ENCODE peak calls at places on chromosomes 11 and 22, in nine cellular contexts. One of them, this sample, is unnamed. For H3K27me3, the result is how much of the 10 kb centered on the place peaks cover.

GRCh38 chr11:16981651-16982194 is 32.5 kb downstream of the PLEKHA7 start:
- DNase-seq in transverse colon: no peak
- DNase-seq in Peyer's patch: no peak
- DNase-seq in fibroblast of lung: peak
- DNase-seq in cardiac muscle cell: no peak
- DNase-seq in HCT116: peak
- DNase-seq in sigmoid colon: no peak
- DNase-seq in right lobe of liver: no peak
- DNase-seq in stomach: peak
- DNase-seq in this sample: peak

GRCh38 chr11:119155733-119156492 is 7.1 kb downstream of the ABCG4 start:
- DNase-seq in transverse colon: peak
- DNase-seq in fibroblast of lung: no peak
- DNase-seq in right lobe of liver: no peak
- DNase-seq in stomach: no peak
- DNase-seq in cardiac muscle cell: no peak
- DNase-seq in sigmoid colon: no peak
- DNase-seq in HCT116: peak
- DNase-seq in Peyer's patch: no peak
- DNase-seq in this sample: no peak

GRCh38 chr11:57323503-57324153 is 1.1 kb downstream of the TNKS1BP1 start:
- DNase-seq in sigmoid colon: no peak
- DNase-seq in cardiac muscle cell: no peak
- DNase-seq in HCT116: no peak
- DNase-seq in fibroblast of lung: peak
- DNase-seq in stomach: no peak
- DNase-seq in Peyer's patch: no peak
- DNase-seq in transverse colon: no peak
- DNase-seq in right lobe of liver: no peak
- DNase-seq in this sample: no peak

GRCh38 chr11:84780689-84781293 is 846.4 kb downstream of the DLG2 start:
- DNase-seq in cardiac muscle cell: peak
- DNase-seq in right lobe of liver: no peak
- DNase-seq in transverse colon: no peak
- DNase-seq in fibroblast of lung: peak
- DNase-seq in stomach: no peak
- DNase-seq in sigmoid colon: no peak
- DNase-seq in HCT116: peak
- DNase-seq in Peyer's patch: no peak
- DNase-seq in this sample: no peak

GRCh38 chr11:1888811-1889526 is 2.7 kb downstream of the PRR33 start:
- DNase-seq in cardiac muscle cell: no peak
- DNase-seq in fibroblast of lung: no peak
- DNase-seq in Peyer's patch: peak
- DNase-seq in sigmoid colon: no peak
- DNase-seq in HCT116: no peak
- DNase-seq in right lobe of liver: no peak
- DNase-seq in stomach: peak
- DNase-seq in transverse colon: peak
- DNase-seq in this sample: no peak

GRCh38 chr22:50583294-50583865 is 731 bp upstream of the CHKB start:
- DNase-seq in stomach: no peak
- DNase-seq in HCT116: no peak
- DNase-seq in transverse colon: no peak
- DNase-seq in right lobe of liver: no peak
- DNase-seq in Peyer's patch: no peak
- DNase-seq in sigmoid colon: no peak
- DNase-seq in cardiac muscle cell: no peak
- DNase-seq in fibroblast of lung: no peak
- DNase-seq in this sample: no peak

GRCh38 chr22:43883012-43883661 is 8.7 kb downstream of the PNPLA5 start:
- DNase-seq in stomach: peak
- DNase-seq in transverse colon: peak
- DNase-seq in cardiac muscle cell: peak
- DNase-seq in HCT116: peak
- DNase-seq in sigmoid colon: peak
- DNase-seq in Peyer's patch: peak
- DNase-seq in right lobe of liver: peak
- DNase-seq in fibroblast of lung: peak
- DNase-seq in this sample: no peak

GRCh38 chr11:10938650-10939387 is 81.0 kb upstream of the ZBED5 start:
- DNase-seq in sigmoid colon: no peak
- DNase-seq in cardiac muscle cell: no peak
- DNase-seq in stomach: no peak
- DNase-seq in Peyer's patch: no peak
- DNase-seq in transverse colon: no peak
- DNase-seq in HCT116: no peak
- DNase-seq in right lobe of liver: no peak
- DNase-seq in fibroblast of lung: no peak
- DNase-seq in this sample: no peak

GRCh38 chr11:8273281-8273680 is 9.6 kb upstream of the LMO1 start:
- DNase-seq in fibroblast of lung: peak
- DNase-seq in right lobe of liver: no peak
- DNase-seq in cardiac muscle cell: no peak
- DNase-seq in transverse colon: no peak
- DNase-seq in sigmoid colon: no peak
- DNase-seq in HCT116: no peak
- DNase-seq in stomach: no peak
- DNase-seq in Peyer's patch: no peak
- DNase-seq in this sample: no peak

GRCh38 chr11:95886462-95886861 is 37.4 kb downstream of the MTMR2 start:
- DNase-seq in sigmoid colon: no peak
- DNase-seq in right lobe of liver: no peak
- DNase-seq in stomach: no peak
- DNase-seq in transverse colon: no peak
- DNase-seq in fibroblast of lung: no peak
- DNase-seq in HCT116: no peak
- DNase-seq in cardiac muscle cell: no peak
- DNase-seq in Peyer's patch: no peak
- DNase-seq in this sample: no peak

DNA sequence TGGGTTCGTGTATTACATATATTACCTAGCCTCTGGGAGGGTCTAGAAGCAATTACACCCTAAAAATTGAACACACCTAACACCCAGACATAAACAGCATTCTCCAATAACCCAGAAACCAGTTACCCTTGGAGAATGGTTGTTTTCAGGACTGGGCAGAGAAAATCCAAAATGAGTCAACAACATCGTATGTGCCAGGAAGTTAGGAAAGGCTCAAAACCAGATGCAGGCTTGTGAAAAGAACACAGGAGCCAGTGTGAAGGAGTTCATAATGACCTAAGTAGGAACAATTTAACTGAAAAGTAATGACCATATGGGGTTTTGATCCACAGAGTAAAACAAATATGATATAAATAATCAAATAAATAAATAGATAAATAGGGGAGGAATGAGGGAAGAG is 5.1 kb upstream of the CLPB start:
- DNase-seq in transverse colon: no peak
- DNase-seq in right lobe of liver: no peak
- DNase-seq in cardiac muscle cell: no peak
- DNase-seq in fibroblast of lung: peak
- DNase-seq in Peyer's patch: no peak
- DNase-seq in sigmoid colon: no peak
- DNase-seq in HCT116: no peak
- DNase-seq in stomach: no peak
- DNase-seq in this sample: no peak
- H3K4me3 ChIP-seq in transverse colon: no peak
- H3K4me3 ChIP-seq in right lobe of liver: no peak
- H3K4me3 ChIP-seq in cardiac muscle cell: no peak
- H3K4me3 ChIP-seq in fibroblast of lung: no peak
- H3K4me3 ChIP-seq in Peyer's patch: no peak
- H3K4me3 ChIP-seq in sigmoid colon: no peak
- H3K4me3 ChIP-seq in HCT116: no peak
- H3K4me3 ChIP-seq in stomach: no peak
- H3K4me3 ChIP-seq in this sample: no peak

DNA sequence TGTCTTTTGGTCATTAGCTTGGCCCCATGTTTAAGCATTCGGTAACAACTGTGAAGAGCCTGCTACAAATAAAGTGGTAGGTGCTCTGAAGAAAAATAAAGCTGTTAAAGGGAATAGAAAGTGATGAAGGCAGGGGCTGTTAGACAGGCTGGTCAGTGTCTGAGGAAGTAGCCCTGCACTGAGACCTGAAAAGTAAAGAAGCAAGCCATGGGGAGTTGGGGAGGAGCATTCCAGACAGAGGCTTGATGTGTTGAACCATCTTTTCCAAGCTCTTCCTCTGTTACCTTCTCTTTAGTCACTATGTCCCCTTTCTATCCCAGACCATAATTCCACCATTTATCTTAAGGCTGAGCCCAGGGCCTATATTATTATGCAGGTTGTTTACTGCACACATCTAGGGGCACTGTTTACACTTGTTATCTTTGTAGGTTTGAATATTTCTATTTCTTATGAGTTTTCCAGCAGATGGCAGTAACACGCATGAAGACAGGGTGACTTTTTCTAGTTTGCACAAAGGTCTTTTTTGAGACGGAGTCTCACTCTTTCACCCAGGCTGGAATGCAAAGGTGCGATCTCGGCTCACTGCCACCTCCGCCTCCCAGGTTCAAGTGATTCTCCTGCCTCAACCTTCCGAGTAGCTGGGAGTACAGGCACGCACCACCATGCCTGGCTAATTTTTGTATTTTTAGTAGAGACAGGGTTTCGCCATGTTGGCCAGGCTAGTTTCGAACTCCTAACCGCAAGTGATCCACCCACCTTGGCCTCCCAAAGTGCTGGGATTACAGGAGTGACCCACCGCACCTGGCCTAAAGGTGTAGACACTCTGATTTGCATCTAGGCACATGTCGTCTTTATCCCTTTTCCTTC is 23.0 kb downstream of the ZFTA start:
- DNase-seq in fibroblast of lung: no peak
- DNase-seq in stomach: no peak
- DNase-seq in Peyer's patch: no peak
- DNase-seq in sigmoid colon: no peak
- DNase-seq in cardiac muscle cell: no peak
- DNase-seq in right lobe of liver: no peak
- DNase-seq in transverse colon: no peak
- DNase-seq in HCT116: no peak
- DNase-seq in this sample: no peak
- TF ChIP-seq CTCF in fibroblast of lung: peak
- TF ChIP-seq CTCF in stomach: no peak
- TF ChIP-seq CTCF in Peyer's patch: peak
- TF ChIP-seq CTCF in sigmoid colon: no peak
- TF ChIP-seq CTCF in cardiac muscle cell: peak
- TF ChIP-seq CTCF in right lobe of liver: peak
- TF ChIP-seq CTCF in transverse colon: no peak
- TF ChIP-seq CTCF in HCT116: peak
- TF ChIP-seq CTCF in this sample: peak

GRCh38 chr11:61533401-61533800 is 24.9 kb downstream of the LRRC10B start:
- DNase-seq in Peyer's patch: peak
- DNase-seq in HCT116: no peak
- DNase-seq in stomach: peak
- DNase-seq in cardiac muscle cell: no peak
- DNase-seq in sigmoid colon: no peak
- DNase-seq in fibroblast of lung: no peak
- DNase-seq in right lobe of liver: peak
- DNase-seq in transverse colon: peak
- DNase-seq in this sample: no peak
- H3K27me3 ChIP-seq in Peyer's patch: under half
- H3K27me3 ChIP-seq in HCT116: under half
- H3K27me3 ChIP-seq in stomach: under half
- H3K27me3 ChIP-seq in cardiac muscle cell: under half
- H3K27me3 ChIP-seq in sigmoid colon: under half
- H3K27me3 ChIP-seq in fibroblast of lung: under half
- H3K27me3 ChIP-seq in right lobe of liver: under half
- H3K27me3 ChIP-seq in transverse colon: under half
- H3K27me3 ChIP-seq in this sample: under half

GRCh38 chr11:62132689-62133293 is 9.0 kb downstream of the INCENP start:
- DNase-seq in sigmoid colon: no peak
- DNase-seq in stomach: peak
- DNase-seq in fibroblast of lung: no peak
- DNase-seq in transverse colon: no peak
- DNase-seq in HCT116: no peak
- DNase-seq in Peyer's patch: no peak
- DNase-seq in right lobe of liver: no peak
- DNase-seq in cardiac muscle cell: no peak
- DNase-seq in this sample: no peak
- H3K4me3 ChIP-seq in sigmoid colon: no peak
- H3K4me3 ChIP-seq in stomach: no peak
- H3K4me3 ChIP-seq in fibroblast of lung: no peak
- H3K4me3 ChIP-seq in transverse colon: no peak
- H3K4me3 ChIP-seq in HCT116: no peak
- H3K4me3 ChIP-seq in Peyer's patch: no peak
- H3K4me3 ChIP-seq in right lobe of liver: no peak
- H3K4me3 ChIP-seq in cardiac muscle cell: no peak
- H3K4me3 ChIP-seq in this sample: no peak